ENCODE peak calls at places on chromosome 1, in six cellular contexts. H, X, O, F, B and D are unnamed samples.
A peak's percentile ranks its signal among the peaks of the same experiment; 100 is the strongest.

GRCh38 chr1:180482425-180483275 is 19.7 kb downstream of the ACBD6 start:
- DNase-seq in H (peak; percentile 59), X (peak; percentile 59), O (no peak), F (peak; percentile 38), B (peak; percentile 48), D (peak; percentile 17)

GRCh38 chr1:42943166-42943565 is 15.5 kb downstream of the SLC2A1 start:
- DNase-seq in H (peak; percentile 97), X (no peak), O (no peak), F (no peak), B (no peak), D (no peak)

GRCh38 chr1:88061106-88061829 is 622.8 kb upstream of the PKN2 start:
- DNase-seq in H (peak; percentile 84), X (peak; percentile 51), O (peak; percentile 33), F (peak; percentile 14), B (peak; percentile 10), D (peak; percentile 44)

GRCh38 chr1:35443768-35444518 is 113.3 kb downstream of the KIAA0319L start:
- DNase-seq in H (peak; percentile 14), X (no peak), O (no peak), F (no peak), B (no peak), D (no peak)

GRCh38 chr1:200240655-200241054 is 169.2 kb downstream of the ZNF281 start:
- DNase-seq in H (no peak), X (no peak), O (no peak), F (no peak), B (no peak), D (no peak)

GRCh38 chr1:40796939-40797667 is 13.5 kb downstream of the KCNQ4 start:
- DNase-seq in H (no peak), X (no peak), O (no peak), F (no peak), B (no peak), D (no peak)

GRCh38 chr1:230236951-230237350 is 169.9 kb downstream of the GALNT2 start:
- DNase-seq in H (no peak), X (no peak), O (no peak), F (no peak), B (no peak), D (no peak)

GRCh38 chr1:7922301-7922700 is 18.3 kb downstream of the TNFRSF9 start:
- DNase-seq in H (no peak), X (no peak), O (no peak), F (no peak), B (no peak), D (no peak)

GRCh38 chr1:34529935-34530859 is 224.7 kb upstream of the GJB5 start:
- DNase-seq in H (no peak), X (no peak), O (no peak), F (peak; percentile 55), B (peak; percentile 48), D (no peak)

GRCh38 chr1:106517218-106517617 is 539.3 kb upstream of the PRMT6 start:
- DNase-seq in H (no peak), X (no peak), O (no peak), F (no peak), B (no peak), D (no peak)

GRCh38 chr1:1318131-1318652 is 6.3 kb downstream of the INTS11 start:
- DNase-seq in H (peak; percentile 99), X (no peak), O (peak; percentile 94), F (no peak), B (no peak), D (no peak)

GRCh38 chr1:212686069-212686468 is 13.6 kb downstream of the BATF3 start:
- DNase-seq in H (no peak), X (no peak), O (no peak), F (no peak), B (no peak), D (no peak)

GRCh38 chr1:29830916-29831315 is 594.6 kb downstream of the PTPRU start:
- DNase-seq in H (no peak), X (no peak), O (no peak), F (no peak), B (no peak), D (no peak)

GRCh38 chr1:29830383-29830782 is 594.1 kb downstream of the PTPRU start:
- DNase-seq in H (no peak), X (no peak), O (no peak), F (no peak), B (no peak), D (no peak)

GRCh38 chr1:29832471-29832870 is 596.1 kb downstream of the PTPRU start:
- DNase-seq in H (no peak), X (no peak), O (no peak), F (no peak), B (no peak), D (no peak)

GRCh38 chr1:29832936-29833335 is 596.6 kb downstream of the PTPRU start:
- DNase-seq in H (no peak), X (no peak), O (no peak), F (no peak), B (no peak), D (no peak)

GRCh38 chr1:29831500-29832117 is 595.3 kb downstream of the PTPRU start:
- DNase-seq in H (no peak), X (no peak), O (no peak), F (no peak), B (no peak), D (no peak)
- TF ChIP-seq CTCF in H (no peak), X (no peak), O (no peak), F (no peak), B (no peak), D (no peak)

GRCh38 chr1:25120286-25120685 is 112.0 kb downstream of the SYF2 start:
- DNase-seq in H (no peak), X (no peak), O (no peak), F (no peak), B (no peak), D (no peak)
- TF ChIP-seq CTCF in H (no peak), X (no peak), O (no peak), F (no peak), B (no peak), D (no peak)

DNA sequence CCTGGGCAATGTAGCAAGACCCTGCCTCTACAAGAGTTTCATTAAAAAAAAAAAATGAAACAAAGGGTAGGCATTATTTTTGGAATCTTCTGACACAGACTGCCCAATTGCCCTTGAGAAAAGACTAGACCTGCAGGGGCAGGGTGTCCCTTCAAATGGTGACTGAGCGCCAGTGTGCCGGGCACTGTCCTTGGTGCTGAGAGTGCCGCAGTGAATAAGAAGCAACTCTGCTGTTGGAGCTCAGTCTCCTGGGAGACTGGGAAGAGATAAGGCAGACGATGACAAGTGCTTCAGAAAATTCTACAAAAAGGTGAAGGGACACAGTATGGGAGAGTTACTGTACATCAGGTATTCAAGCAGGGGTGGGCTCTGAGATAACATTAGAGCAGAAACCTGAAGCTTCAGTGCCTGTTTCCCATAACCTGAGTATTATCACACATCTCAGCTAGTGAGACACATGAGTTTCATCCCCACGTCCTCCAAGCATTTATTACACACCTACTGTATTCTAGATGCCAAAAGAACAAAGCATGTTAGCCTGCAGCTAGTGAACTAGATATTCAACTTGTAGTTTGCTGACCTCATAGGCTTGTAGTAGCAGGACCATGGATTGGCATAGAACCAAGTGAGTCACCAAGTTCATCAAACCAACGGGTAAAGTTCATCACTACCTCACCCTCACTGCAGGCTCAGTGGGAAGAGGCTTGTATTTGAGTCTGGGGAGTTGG is 18.4 kb upstream of the RPL11 start:
- DNase-seq in H (peak; percentile 62), X (no peak), O (no peak), F (peak; percentile 47), B (peak; percentile 42), D (peak; percentile 59)
- TF ChIP-seq CTCF in H (no peak), X (no peak), O (no peak), F (no peak), B (no peak), D (no peak)

GRCh38 chr1:83761977-83762376 is 237.0 kb downstream of the TTLL7 start:
- DNase-seq in H (no peak), X (no peak), O (no peak), F (no peak), B (no peak), D (no peak)

GRCh38 chr1:83760211-83760978 is 238.5 kb downstream of the TTLL7 start:
- DNase-seq in H (no peak), X (peak; percentile 46), O (no peak), F (no peak), B (no peak), D (no peak)

GRCh38 chr1:83763281-83764095 is 235.4 kb downstream of the TTLL7 start:
- DNase-seq in H (no peak), X (no peak), O (no peak), F (no peak), B (no peak), D (no peak)

GRCh38 chr1:83762419-83762818 is 236.5 kb downstream of the TTLL7 start:
- DNase-seq in H (no peak), X (no peak), O (no peak), F (no peak), B (no peak), D (no peak)

DNA sequence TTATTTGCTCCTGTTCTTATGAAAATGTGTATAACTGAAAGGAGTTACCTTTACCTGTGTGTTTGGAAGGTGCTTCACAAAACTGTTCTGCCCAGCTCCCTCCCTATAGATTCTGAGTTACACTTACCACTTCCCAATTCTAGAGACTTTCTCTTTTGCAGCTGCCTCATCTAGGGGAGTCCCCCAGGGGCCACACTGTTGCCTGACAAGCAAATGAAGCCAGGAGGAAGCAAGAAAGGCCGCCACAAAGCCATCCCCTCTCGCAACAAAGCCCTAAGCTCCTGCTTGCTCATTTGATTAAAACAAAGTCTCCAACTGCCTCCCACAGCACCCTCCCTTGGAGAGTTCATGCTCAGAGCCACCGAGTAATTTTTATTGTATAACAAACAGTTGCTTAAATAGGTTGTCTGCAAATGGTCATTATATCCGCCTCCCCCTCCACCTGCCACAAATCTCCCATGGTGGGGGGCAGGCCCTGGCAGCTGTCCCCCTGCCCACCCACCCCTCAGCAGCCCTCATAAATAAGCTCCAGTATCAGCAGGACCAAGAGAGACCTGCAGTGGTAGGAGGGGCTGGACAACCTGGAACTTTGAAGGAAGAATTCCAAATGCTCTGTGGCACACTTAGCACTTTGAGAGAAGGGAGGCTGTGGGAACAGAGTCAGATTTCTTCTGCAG is 237.7 kb downstream of the TTLL7 start:
- DNase-seq in H (no peak), X (peak; percentile 79), O (no peak), F (peak; percentile 74), B (peak; percentile 76), D (peak; percentile 57)
- TF ChIP-seq CTCF in H (no peak), X (no peak), O (no peak), F (peak; percentile 13), B (no peak), D (no peak)

GRCh38 chr1:211009944-211010343 is 124.0 kb downstream of the KCNH1 start:
- DNase-seq in H (no peak), X (no peak), O (no peak), F (no peak), B (no peak), D (no peak)
- TF ChIP-seq CTCF in H (peak; percentile 15), X (no peak), O (no peak), F (no peak), B (no peak), D (no peak)

DNA sequence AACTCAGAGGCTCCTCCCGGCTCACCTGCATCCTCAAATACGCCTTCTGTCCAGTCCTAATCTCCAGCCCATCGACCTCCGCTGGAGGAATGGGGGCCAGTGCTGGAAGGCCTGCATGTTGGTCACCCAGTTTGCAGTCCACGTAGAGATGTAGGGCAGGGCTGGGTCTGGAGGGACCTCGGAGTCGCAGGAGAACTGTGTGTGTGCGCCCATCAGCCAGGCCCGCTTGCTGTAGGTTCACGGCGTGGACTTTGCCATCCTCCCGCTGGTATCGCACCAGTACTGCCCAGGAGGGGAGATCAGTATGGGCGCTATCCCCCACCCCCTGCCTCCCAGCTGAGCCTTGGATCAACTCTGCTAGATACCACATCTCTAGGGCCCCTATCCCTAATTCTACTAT is 2.7 kb downstream of the THBS3 start:
- DNase-seq in H (no peak), X (no peak), O (no peak), F (no peak), B (no peak), D (no peak)
- TF ChIP-seq CTCF in H (no peak), X (no peak), O (no peak), F (no peak), B (no peak), D (no peak)